ENCODE peak calls at places on chromosomes 2 and 18, in five cellular contexts. D is left ventricle myocardium inferior, E is cardiac fibroblast, V is mammary epithelial cell, F is kidney. W is an unnamed sample.

GRCh38 chr2:237919593-237919992 is 47.2 kb upstream of the UBE2F start:
- DNase-seq in D (no peak), F (no peak), V (no peak), E (no peak), W (no peak)

GRCh38 chr18:22912835-22913234 is 20.3 kb upstream of the RBBP8 start:
- DNase-seq in D (no peak), E (peak; percentile 48), F (no peak), V (peak; percentile 79), W (no peak)

GRCh38 chr18:4157339-4157738 is 297.8 kb downstream of the DLGAP1 start:
- DNase-seq in E (no peak), D (no peak), V (no peak), F (no peak), W (no peak)

GRCh38 chr2:130353291-130354134 is 2.3 kb upstream of the PTPN18 start:
- DNase-seq in D (no peak), V (no peak), E (no peak), F (no peak), W (no peak)

GRCh38 chr2:33366473-33366872 is 110.0 kb upstream of the RASGRP3 start:
- DNase-seq in V (no peak), E (no peak), F (no peak), D (peak; percentile 35), W (no peak)

GRCh38 chr2:48854681-48855080 is 99.2 kb upstream of the LHCGR start:
- DNase-seq in E (no peak), F (no peak), D (no peak), V (no peak), W (no peak)

GRCh38 chr2:129726271-129726670 is 253.2 kb upstream of the RAB6C start:
- DNase-seq in F (no peak), V (no peak), E (no peak), D (no peak), W (no peak)

GRCh38 chr18:46756559-46757201 is at the start of gene ST8SIA5:
- DNase-seq in F (no peak), V (no peak), E (no peak), D (peak; percentile 36), W (no peak)

GRCh38 chr2:232487385-232488096 is at the start of gene ECEL1:
- DNase-seq in F (peak; percentile 71), V (no peak), D (peak; percentile 6), E (no peak), W (no peak)

GRCh38 chr2:145460151-145460550 is 940.2 kb upstream of the ZEB2 start:
- DNase-seq in D (no peak), F (no peak), E (peak; percentile 20), V (no peak), W (no peak)

GRCh38 chr2:224520064-224520463 is 65.1 kb downstream of the CUL3 start:
- DNase-seq in E (peak; percentile 79), V (peak; percentile 45), D (no peak), F (no peak), W (no peak)

GRCh38 chr2:172085460-172086159 is at the start of gene DLX1:
- DNase-seq in F (peak; percentile 68), E (no peak), D (no peak), V (no peak), W (no peak)

GRCh38 chr2:55919574-55919973 is 4.0 kb downstream of the EFEMP1 start:
- DNase-seq in D (no peak), E (no peak), V (no peak), F (no peak), W (no peak)

GRCh38 chr2:43050866-43051265 is 175.5 kb downstream of the ZFP36L2 start:
- DNase-seq in D (no peak), E (no peak), F (peak; percentile 55), V (no peak), W (no peak)

GRCh38 chr18:75070235-75070624 is 138.7 kb downstream of the PTGR3 start:
- DNase-seq in E (no peak), V (no peak), D (no peak), F (no peak), W (no peak)

GRCh38 chr18:44813586-44813985 is 132.9 kb downstream of the SETBP1 start:
- DNase-seq in E (no peak), V (no peak), F (no peak), D (no peak), W (no peak)

GRCh38 chr2:178194600-178195389 is 483 bp downstream of the OSBPL6 start:
- DNase-seq in V (peak; percentile 73), E (peak; percentile 57), D (peak; percentile 39), F (peak; percentile 77), W (no peak)

GRCh38 chr2:105969552-105969951 is 224.5 kb downstream of the UXS1 start:
- DNase-seq in F (no peak), E (peak; percentile 25), V (peak; percentile 20), D (no peak), W (no peak)

GRCh38 chr2:202249864-202250263 is 11.5 kb upstream of the SUMO1 start:
- DNase-seq in V (no peak), F (no peak), E (no peak), D (no peak), W (no peak)

GRCh38 chr2:204967199-204967995 is 422.1 kb downstream of the PARD3B start:
- DNase-seq in F (no peak), V (no peak), E (no peak), D (no peak), W (no peak)

GRCh38 chr2:15178946-15179345 is 382.2 kb downstream of the NBAS start:
- DNase-seq in D (no peak), E (no peak), F (no peak), V (no peak), W (no peak)

GRCh38 chr18:63774511-63774910 is 707 bp upstream of the SERPINB7 start:
- DNase-seq in V (peak; percentile 34), F (no peak), D (no peak), E (no peak), W (no peak)

GRCh38 chr2:27990030-27990590 is 99.6 kb downstream of the BABAM2 start:
- DNase-seq in D (no peak), F (no peak), V (no peak), E (no peak), W (no peak)

GRCh38 chr2:58803192-58803591 is 562.1 kb upstream of the FANCL start:
- DNase-seq in F (no peak), D (no peak), V (no peak), E (no peak), W (no peak)

GRCh38 chr18:47775961-47776360 is 154.5 kb downstream of the SMAD2 start:
- DNase-seq in F (no peak), V (no peak), E (peak; percentile 46), D (no peak), W (no peak)
- TF ChIP-seq CTCF in F (no peak), V (no peak), E (peak; percentile 26), D (peak; percentile 52), W (no peak)

GRCh38 chr2:128347701-128348504 is 29.2 kb upstream of the HS6ST1 start:
- DNase-seq in V (no peak), E (peak; percentile 49), D (peak; percentile 75), F (peak; percentile 93), W (no peak)
- TF ChIP-seq CTCF in V (no peak), E (no peak), D (no peak), F (no peak), W (no peak)

GRCh38 chr2:86703704-86704370 is 16.3 kb upstream of the RMND5A start:
- DNase-seq in E (peak; percentile 61), F (no peak), D (peak; percentile 39), V (peak; percentile 86), W (no peak)
- TF ChIP-seq CTCF in E (no peak), F (no peak), D (peak; percentile 41), V (peak; percentile 20), W (no peak)

DNA sequence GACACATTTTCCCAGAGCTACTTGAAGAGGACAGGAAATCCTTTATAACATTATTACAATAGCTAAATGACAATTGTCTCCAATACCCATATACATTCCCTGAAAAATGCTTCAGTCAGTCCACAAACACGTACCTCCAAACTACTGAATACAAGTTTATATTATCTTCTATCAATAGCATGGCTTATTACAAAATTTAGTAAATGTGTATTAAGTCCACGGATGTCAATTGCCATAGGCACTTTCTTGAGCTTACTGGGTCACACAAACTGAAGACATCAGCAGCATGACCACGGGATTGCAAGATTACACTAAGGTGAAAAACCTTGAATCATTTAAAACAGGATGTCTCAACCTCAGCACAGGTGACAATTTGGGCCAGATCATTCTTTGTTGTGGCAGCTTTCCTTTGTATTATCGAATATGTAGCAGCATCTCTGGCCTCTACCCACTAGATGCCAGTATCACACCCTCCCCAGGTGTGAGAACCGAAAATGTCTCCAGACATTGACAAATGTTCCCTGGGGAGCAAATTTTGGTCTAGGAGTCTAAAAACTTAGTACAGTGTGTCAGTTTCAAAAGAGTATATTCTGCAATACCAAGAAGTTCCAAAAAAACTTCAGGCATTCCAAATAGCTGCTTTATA is 1.4 kb downstream of the MBD2 start:
- DNase-seq in F (no peak), V (no peak), E (no peak), D (no peak), W (no peak)
- TF ChIP-seq CTCF in F (peak; percentile 21), V (peak; percentile 61), E (no peak), D (no peak), W (no peak)

GRCh38 chr2:174606336-174606735 is 8.7 kb upstream of the WIPF1 start:
- DNase-seq in D (no peak), F (no peak), V (peak; percentile 51), E (peak; percentile 91), W (no peak)

GRCh38 chr2:174600349-174600748 is 2.7 kb upstream of the WIPF1 start:
- DNase-seq in D (no peak), F (no peak), V (no peak), E (no peak), W (no peak)

GRCh38 chr2:174602741-174603140 is 5.1 kb upstream of the WIPF1 start:
- DNase-seq in E (no peak), F (no peak), V (no peak), D (no peak), W (no peak)

GRCh38 chr2:174605687-174606086 is 8.1 kb upstream of the WIPF1 start:
- DNase-seq in D (no peak), F (no peak), E (peak; percentile 68), V (no peak), W (no peak)

DNA sequence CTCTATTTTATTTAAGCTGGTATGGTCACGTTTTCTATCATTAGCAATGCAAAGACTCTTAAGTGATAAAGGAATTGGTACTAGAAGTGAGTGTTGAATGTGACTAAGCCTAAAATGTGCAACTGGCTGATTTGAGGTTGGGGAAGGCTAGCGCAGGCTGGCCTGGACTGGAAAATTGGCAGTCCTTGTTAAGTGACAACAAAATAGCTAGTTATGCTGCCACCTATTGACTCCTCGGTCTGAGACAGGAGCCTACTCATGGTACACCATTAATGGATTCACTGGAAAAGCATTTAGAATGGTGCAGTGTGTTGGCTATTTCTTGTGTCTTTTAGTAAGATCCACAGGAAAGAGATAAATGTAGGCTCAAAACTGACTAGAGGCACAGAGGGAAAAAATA is 5.7 kb upstream of the WIPF1 start:
- DNase-seq in V (peak; percentile 60), E (peak; percentile 82), D (no peak), F (no peak), W (no peak)
- TF ChIP-seq CTCF in V (peak; percentile 61), E (peak; percentile 60), D (peak; percentile 76), F (peak; percentile 51), W (no peak)

GRCh38 chr18:13973061-13973460 is 57.7 kb upstream of the MC2R start:
- DNase-seq in F (no peak), V (no peak), E (no peak), D (no peak), W (no peak)
- TF ChIP-seq CTCF in F (no peak), V (no peak), E (no peak), D (no peak), W (no peak)

GRCh38 chr18:74063023-74063422 is 84.6 kb downstream of the FBXO15 start:
- DNase-seq in F (no peak), V (no peak), D (no peak), E (no peak), W (no peak)
- TF ChIP-seq CTCF in F (no peak), V (no peak), D (no peak), E (no peak), W (no peak)

W was measured in omental fat pad.